ENCODE peak calls at places on chromosome 3, in nine cellular contexts. One of them, this sample, is unnamed.

GRCh38 chr3:13266005-13266404 is 154.1 kb downstream of the NUP210 start:
- DNase-seq in nucleus accumbens: no peak
- DNase-seq in T-helper 1 cell: no peak
- DNase-seq in stimulated activated CD8-positive, alpha-beta memory T cell treated with anti-CD3 and anti-CD28 coated beads, Interleukin-15, amount 100 ng/mL, for 4 hours: no peak
- DNase-seq in A549: no peak
- DNase-seq in hepatic stellate cell: no peak
- DNase-seq in heart left ventricle: peak
- DNase-seq in activated CD4-positive, alpha-beta T cell treated with anti-CD3 and anti-CD28 coated beads, Interleukin-2, amount 50 U/mL, for 4 hours: no peak
- DNase-seq in activated T-cell treated with anti-CD3 and anti-CD28 coated beads for 48 hours: no peak
- DNase-seq in this sample: no peak

GRCh38 chr3:34008191-34008590 is 209.8 kb downstream of the PDCD6IP start:
- DNase-seq in nucleus accumbens: no peak
- DNase-seq in T-helper 1 cell: no peak
- DNase-seq in stimulated activated CD8-positive, alpha-beta memory T cell treated with anti-CD3 and anti-CD28 coated beads, Interleukin-15, amount 100 ng/mL, for 4 hours: no peak
- DNase-seq in A549: no peak
- DNase-seq in hepatic stellate cell: no peak
- DNase-seq in heart left ventricle: no peak
- DNase-seq in activated CD4-positive, alpha-beta T cell treated with anti-CD3 and anti-CD28 coated beads, Interleukin-2, amount 50 U/mL, for 4 hours: no peak
- DNase-seq in activated T-cell treated with anti-CD3 and anti-CD28 coated beads for 48 hours: no peak
- DNase-seq in this sample: peak

GRCh38 chr3:105933871-105934270 is 65.1 kb upstream of the CBLB start:
- DNase-seq in nucleus accumbens: no peak
- DNase-seq in T-helper 1 cell: no peak
- DNase-seq in stimulated activated CD8-positive, alpha-beta memory T cell treated with anti-CD3 and anti-CD28 coated beads, Interleukin-15, amount 100 ng/mL, for 4 hours: no peak
- DNase-seq in A549: no peak
- DNase-seq in hepatic stellate cell: peak
- DNase-seq in heart left ventricle: no peak
- DNase-seq in activated CD4-positive, alpha-beta T cell treated with anti-CD3 and anti-CD28 coated beads, Interleukin-2, amount 50 U/mL, for 4 hours: no peak
- DNase-seq in activated T-cell treated with anti-CD3 and anti-CD28 coated beads for 48 hours: no peak
- DNase-seq in this sample: no peak

GRCh38 chr3:188796122-188796631 is 375.6 kb upstream of the TPRG1 start:
- DNase-seq in nucleus accumbens: no peak
- DNase-seq in T-helper 1 cell: no peak
- DNase-seq in stimulated activated CD8-positive, alpha-beta memory T cell treated with anti-CD3 and anti-CD28 coated beads, Interleukin-15, amount 100 ng/mL, for 4 hours: no peak
- DNase-seq in A549: no peak
- DNase-seq in hepatic stellate cell: peak
- DNase-seq in heart left ventricle: no peak
- DNase-seq in activated CD4-positive, alpha-beta T cell treated with anti-CD3 and anti-CD28 coated beads, Interleukin-2, amount 50 U/mL, for 4 hours: no peak
- DNase-seq in activated T-cell treated with anti-CD3 and anti-CD28 coated beads for 48 hours: no peak
- DNase-seq in this sample: peak

GRCh38 chr3:150106752-150107428 is 136.2 kb upstream of the PFN2 start:
- DNase-seq in nucleus accumbens: no peak
- DNase-seq in T-helper 1 cell: no peak
- DNase-seq in stimulated activated CD8-positive, alpha-beta memory T cell treated with anti-CD3 and anti-CD28 coated beads, Interleukin-15, amount 100 ng/mL, for 4 hours: no peak
- DNase-seq in A549: peak
- DNase-seq in hepatic stellate cell: peak
- DNase-seq in heart left ventricle: no peak
- DNase-seq in activated CD4-positive, alpha-beta T cell treated with anti-CD3 and anti-CD28 coated beads, Interleukin-2, amount 50 U/mL, for 4 hours: no peak
- DNase-seq in activated T-cell treated with anti-CD3 and anti-CD28 coated beads for 48 hours: no peak
- DNase-seq in this sample: peak

GRCh38 chr3:163508212-163508611 is 1570.1 kb downstream of the SI start:
- DNase-seq in nucleus accumbens: no peak
- DNase-seq in T-helper 1 cell: no peak
- DNase-seq in stimulated activated CD8-positive, alpha-beta memory T cell treated with anti-CD3 and anti-CD28 coated beads, Interleukin-15, amount 100 ng/mL, for 4 hours: no peak
- DNase-seq in A549: no peak
- DNase-seq in hepatic stellate cell: no peak
- DNase-seq in heart left ventricle: no peak
- DNase-seq in activated CD4-positive, alpha-beta T cell treated with anti-CD3 and anti-CD28 coated beads, Interleukin-2, amount 50 U/mL, for 4 hours: no peak
- DNase-seq in activated T-cell treated with anti-CD3 and anti-CD28 coated beads for 48 hours: no peak
- DNase-seq in this sample: no peak

GRCh38 chr3:19016846-19017245 is 131.5 kb upstream of the KCNH8 start:
- DNase-seq in nucleus accumbens: no peak
- DNase-seq in T-helper 1 cell: no peak
- DNase-seq in stimulated activated CD8-positive, alpha-beta memory T cell treated with anti-CD3 and anti-CD28 coated beads, Interleukin-15, amount 100 ng/mL, for 4 hours: no peak
- DNase-seq in A549: no peak
- DNase-seq in hepatic stellate cell: no peak
- DNase-seq in heart left ventricle: no peak
- DNase-seq in activated CD4-positive, alpha-beta T cell treated with anti-CD3 and anti-CD28 coated beads, Interleukin-2, amount 50 U/mL, for 4 hours: no peak
- DNase-seq in activated T-cell treated with anti-CD3 and anti-CD28 coated beads for 48 hours: no peak
- DNase-seq in this sample: no peak

GRCh38 chr3:168714609-168715240 is 619.0 kb upstream of the GOLIM4 start:
- DNase-seq in nucleus accumbens: no peak
- DNase-seq in T-helper 1 cell: no peak
- DNase-seq in stimulated activated CD8-positive, alpha-beta memory T cell treated with anti-CD3 and anti-CD28 coated beads, Interleukin-15, amount 100 ng/mL, for 4 hours: no peak
- DNase-seq in A549: no peak
- DNase-seq in hepatic stellate cell: no peak
- DNase-seq in heart left ventricle: no peak
- DNase-seq in activated CD4-positive, alpha-beta T cell treated with anti-CD3 and anti-CD28 coated beads, Interleukin-2, amount 50 U/mL, for 4 hours: no peak
- DNase-seq in activated T-cell treated with anti-CD3 and anti-CD28 coated beads for 48 hours: no peak
- DNase-seq in this sample: no peak

GRCh38 chr3:41222508-41222907 is 23.2 kb downstream of the CTNNB1 start:
- DNase-seq in nucleus accumbens: no peak
- DNase-seq in T-helper 1 cell: no peak
- DNase-seq in stimulated activated CD8-positive, alpha-beta memory T cell treated with anti-CD3 and anti-CD28 coated beads, Interleukin-15, amount 100 ng/mL, for 4 hours: no peak
- DNase-seq in A549: no peak
- DNase-seq in hepatic stellate cell: no peak
- DNase-seq in heart left ventricle: no peak
- DNase-seq in activated CD4-positive, alpha-beta T cell treated with anti-CD3 and anti-CD28 coated beads, Interleukin-2, amount 50 U/mL, for 4 hours: no peak
- DNase-seq in activated T-cell treated with anti-CD3 and anti-CD28 coated beads for 48 hours: no peak
- DNase-seq in this sample: peak

GRCh38 chr3:196274585-196274984 is 12.9 kb downstream of the PCYT1A start:
- DNase-seq in nucleus accumbens: no peak
- DNase-seq in T-helper 1 cell: peak
- DNase-seq in stimulated activated CD8-positive, alpha-beta memory T cell treated with anti-CD3 and anti-CD28 coated beads, Interleukin-15, amount 100 ng/mL, for 4 hours: no peak
- DNase-seq in A549: no peak
- DNase-seq in hepatic stellate cell: no peak
- DNase-seq in heart left ventricle: no peak
- DNase-seq in activated CD4-positive, alpha-beta T cell treated with anti-CD3 and anti-CD28 coated beads, Interleukin-2, amount 50 U/mL, for 4 hours: peak
- DNase-seq in activated T-cell treated with anti-CD3 and anti-CD28 coated beads for 48 hours: peak
- DNase-seq in this sample: no peak

GRCh38 chr3:136562031-136562430 is 190.1 kb downstream of the STAG1 start:
- DNase-seq in nucleus accumbens: no peak
- DNase-seq in T-helper 1 cell: no peak
- DNase-seq in stimulated activated CD8-positive, alpha-beta memory T cell treated with anti-CD3 and anti-CD28 coated beads, Interleukin-15, amount 100 ng/mL, for 4 hours: no peak
- DNase-seq in A549: no peak
- DNase-seq in hepatic stellate cell: no peak
- DNase-seq in heart left ventricle: no peak
- DNase-seq in activated CD4-positive, alpha-beta T cell treated with anti-CD3 and anti-CD28 coated beads, Interleukin-2, amount 50 U/mL, for 4 hours: no peak
- DNase-seq in activated T-cell treated with anti-CD3 and anti-CD28 coated beads for 48 hours: no peak
- DNase-seq in this sample: no peak

GRCh38 chr3:159280326-159280725 is 478.5 kb downstream of the MFSD1 start:
- DNase-seq in nucleus accumbens: no peak
- DNase-seq in T-helper 1 cell: no peak
- DNase-seq in stimulated activated CD8-positive, alpha-beta memory T cell treated with anti-CD3 and anti-CD28 coated beads, Interleukin-15, amount 100 ng/mL, for 4 hours: no peak
- DNase-seq in A549: no peak
- DNase-seq in hepatic stellate cell: no peak
- DNase-seq in heart left ventricle: no peak
- DNase-seq in activated CD4-positive, alpha-beta T cell treated with anti-CD3 and anti-CD28 coated beads, Interleukin-2, amount 50 U/mL, for 4 hours: no peak
- DNase-seq in activated T-cell treated with anti-CD3 and anti-CD28 coated beads for 48 hours: no peak
- DNase-seq in this sample: no peak

GRCh38 chr3:124883191-124883747 is 3.9 kb downstream of the ITGB5 start:
- DNase-seq in nucleus accumbens: no peak
- DNase-seq in T-helper 1 cell: no peak
- DNase-seq in stimulated activated CD8-positive, alpha-beta memory T cell treated with anti-CD3 and anti-CD28 coated beads, Interleukin-15, amount 100 ng/mL, for 4 hours: no peak
- DNase-seq in A549: no peak
- DNase-seq in hepatic stellate cell: no peak
- DNase-seq in heart left ventricle: no peak
- DNase-seq in activated CD4-positive, alpha-beta T cell treated with anti-CD3 and anti-CD28 coated beads, Interleukin-2, amount 50 U/mL, for 4 hours: no peak
- DNase-seq in activated T-cell treated with anti-CD3 and anti-CD28 coated beads for 48 hours: no peak
- DNase-seq in this sample: no peak

GRCh38 chr3:49257187-49257586 is 19.8 kb downstream of the C3orf62 start:
- DNase-seq in nucleus accumbens: no peak
- DNase-seq in T-helper 1 cell: no peak
- DNase-seq in stimulated activated CD8-positive, alpha-beta memory T cell treated with anti-CD3 and anti-CD28 coated beads, Interleukin-15, amount 100 ng/mL, for 4 hours: no peak
- DNase-seq in A549: no peak
- DNase-seq in hepatic stellate cell: no peak
- DNase-seq in heart left ventricle: no peak
- DNase-seq in activated CD4-positive, alpha-beta T cell treated with anti-CD3 and anti-CD28 coated beads, Interleukin-2, amount 50 U/mL, for 4 hours: no peak
- DNase-seq in activated T-cell treated with anti-CD3 and anti-CD28 coated beads for 48 hours: no peak
- DNase-seq in this sample: no peak

GRCh38 chr3:150583028-150583427 is 20.1 kb upstream of the SELENOT start:
- DNase-seq in nucleus accumbens: no peak
- DNase-seq in T-helper 1 cell: no peak
- DNase-seq in stimulated activated CD8-positive, alpha-beta memory T cell treated with anti-CD3 and anti-CD28 coated beads, Interleukin-15, amount 100 ng/mL, for 4 hours: no peak
- DNase-seq in A549: no peak
- DNase-seq in hepatic stellate cell: no peak
- DNase-seq in heart left ventricle: no peak
- DNase-seq in activated CD4-positive, alpha-beta T cell treated with anti-CD3 and anti-CD28 coated beads, Interleukin-2, amount 50 U/mL, for 4 hours: no peak
- DNase-seq in activated T-cell treated with anti-CD3 and anti-CD28 coated beads for 48 hours: no peak
- DNase-seq in this sample: no peak

GRCh38 chr3:169863458-169863899 is 6.3 kb downstream of the LRRC31 start:
- DNase-seq in nucleus accumbens: peak
- DNase-seq in T-helper 1 cell: peak
- DNase-seq in stimulated activated CD8-positive, alpha-beta memory T cell treated with anti-CD3 and anti-CD28 coated beads, Interleukin-15, amount 100 ng/mL, for 4 hours: no peak
- DNase-seq in A549: peak
- DNase-seq in hepatic stellate cell: peak
- DNase-seq in heart left ventricle: no peak
- DNase-seq in activated CD4-positive, alpha-beta T cell treated with anti-CD3 and anti-CD28 coated beads, Interleukin-2, amount 50 U/mL, for 4 hours: peak
- DNase-seq in activated T-cell treated with anti-CD3 and anti-CD28 coated beads for 48 hours: peak
- DNase-seq in this sample: peak

GRCh38 chr3:161489390-161489789 is 7.2 kb upstream of the OTOL1 start:
- DNase-seq in nucleus accumbens: no peak
- DNase-seq in T-helper 1 cell: no peak
- DNase-seq in stimulated activated CD8-positive, alpha-beta memory T cell treated with anti-CD3 and anti-CD28 coated beads, Interleukin-15, amount 100 ng/mL, for 4 hours: no peak
- DNase-seq in A549: no peak
- DNase-seq in hepatic stellate cell: no peak
- DNase-seq in heart left ventricle: no peak
- DNase-seq in activated CD4-positive, alpha-beta T cell treated with anti-CD3 and anti-CD28 coated beads, Interleukin-2, amount 50 U/mL, for 4 hours: no peak
- DNase-seq in activated T-cell treated with anti-CD3 and anti-CD28 coated beads for 48 hours: no peak
- DNase-seq in this sample: no peak

This sample was measured in cardiac muscle cell.